ENCODE peak calls at places on chromosomes 6 and 20, in seven cellular contexts. E is cardiac fibroblast, K is A549, I is NCI-H345, P is sigmoid colon, X is MM.1S, F is endothelial cell. Z is an unnamed sample.

GRCh38 chr6:85261250-85261649 is 188.6 kb upstream of the NT5E start:
- DNase-seq in I (no peak), P (no peak), F (no peak), E (no peak), K (no peak), X (no peak), Z (no peak)

GRCh38 chr6:137764464-137764863 is 102.6 kb upstream of the TNFAIP3 start:
- DNase-seq in X (no peak), I (no peak), F (no peak), E (peak), K (no peak), P (no peak), Z (no peak)

GRCh38 chr6:83193747-83194582 is 808 bp downstream of the RWDD2A start:
- DNase-seq in P (peak), F (peak), K (peak), I (peak), X (peak), E (peak), Z (peak)

GRCh38 chr6:27188885-27189418 is 58.5 kb upstream of the PRSS16 start:
- DNase-seq in F (peak), P (peak), E (peak), K (peak), X (peak), I (peak), Z (peak)

GRCh38 chr20:46771195-46771588 is 61.7 kb downstream of the SLC2A10 start:
- DNase-seq in K (no peak), P (no peak), X (no peak), E (no peak), F (no peak), I (no peak), Z (no peak)

GRCh38 chr20:407953-408842 is at the start of gene RBCK1:
- DNase-seq in K (peak), X (peak), I (peak), F (peak), P (peak), E (peak), Z (peak)

GRCh38 chr6:8170245-8170644 is 67.9 kb upstream of the EEF1E1 start:
- DNase-seq in E (no peak), X (no peak), P (no peak), F (no peak), K (peak), I (no peak), Z (no peak)

GRCh38 chr6:46642928-46643751 is 9.5 kb downstream of the CYP39A1 start:
- DNase-seq in K (no peak), E (no peak), P (no peak), X (no peak), F (no peak), I (no peak), Z (no peak)

GRCh38 chr6:20833881-20834515 is 299.7 kb downstream of the CDKAL1 start:
- DNase-seq in F (no peak), I (no peak), P (no peak), K (no peak), X (no peak), E (no peak), Z (no peak)

GRCh38 chr6:106247293-106247692 is 78.3 kb downstream of the ATG5 start:
- DNase-seq in P (no peak), X (no peak), I (no peak), E (no peak), K (no peak), F (no peak), Z (no peak)

GRCh38 chr6:109002100-109002697 is 92.4 kb downstream of the SESN1 start:
- DNase-seq in E (peak), F (no peak), K (no peak), I (no peak), P (no peak), X (no peak), Z (no peak)

GRCh38 chr6:6811151-6812002 is 222.9 kb downstream of the LY86 start:
- DNase-seq in I (peak), K (peak), X (peak), F (peak), P (no peak), E (peak), Z (no peak)

GRCh38 chr6:91482498-91482897 is 895.6 kb upstream of the MAP3K7 start:
- DNase-seq in F (no peak), E (no peak), I (no peak), K (no peak), X (no peak), P (no peak), Z (no peak)

GRCh38 chr6:106444777-106445507 is 84.4 kb downstream of the CRYBG1 start:
- DNase-seq in I (peak), X (peak), K (peak), F (peak), P (no peak), E (peak), Z (peak)

GRCh38 chr6:158170656-158171081 is 2.5 kb downstream of the GTF2H5 start:
- DNase-seq in I (no peak), E (peak), F (no peak), X (no peak), K (no peak), P (no peak), Z (no peak)

GRCh38 chr6:134495893-134496253 is 178.0 kb upstream of the SGK1 start:
- DNase-seq in P (no peak), I (no peak), X (no peak), F (no peak), E (peak), K (no peak), Z (no peak)

GRCh38 chr20:24100370-24101011 is 111.9 kb upstream of the GGTLC1 start:
- DNase-seq in F (peak), P (no peak), K (peak), I (peak), E (peak), X (peak), Z (peak)

GRCh38 chr6:79158856-79159516 is 75.5 kb downstream of the HMGN3 start:
- DNase-seq in F (no peak), K (peak), X (no peak), I (no peak), E (no peak), P (no peak), Z (no peak)

GRCh38 chr20:10591956-10592521 is 81.8 kb downstream of the JAG1 start:
- DNase-seq in P (no peak), X (no peak), E (no peak), F (no peak), I (no peak), K (no peak), Z (no peak)

GRCh38 chr6:1502041-1502440 is 107.7 kb upstream of the FOXC1 start:
- DNase-seq in P (no peak), I (no peak), F (no peak), E (peak), K (no peak), X (no peak), Z (no peak)

GRCh38 chr6:148513145-148514071 is 170.8 kb downstream of the SASH1 start:
- DNase-seq in E (peak), P (no peak), K (no peak), F (no peak), X (no peak), I (no peak), Z (no peak)

GRCh38 chr6:64280569-64280968 is 645.0 kb downstream of the PHF3 start:
- DNase-seq in X (peak), F (no peak), K (peak), P (no peak), I (peak), E (peak), Z (peak)

GRCh38 chr6:71080793-71081192 is 123.9 kb upstream of the B3GAT2 start:
- DNase-seq in E (peak), I (no peak), X (no peak), P (no peak), F (no peak), K (no peak), Z (no peak)

GRCh38 chr20:34983995-34984735 is 28.5 kb downstream of the MYH7B start:
- DNase-seq in E (no peak), P (no peak), F (no peak), K (no peak), I (no peak), X (no peak), Z (no peak)

GRCh38 chr6:57313711-57314471 is 3.5 kb upstream of the PRIM2 start:
- DNase-seq in E (peak), P (peak), X (no peak), F (no peak), K (peak), I (no peak), Z (no peak)

GRCh38 chr6:37809144-37809543 is 10.4 kb upstream of the ZFAND3 start:
- DNase-seq in I (no peak), P (no peak), F (no peak), E (peak), X (no peak), K (no peak), Z (no peak)

GRCh38 chr6:113442040-113442439 is 415.1 kb upstream of the MARCKS start:
- DNase-seq in P (no peak), X (no peak), F (no peak), I (peak), K (no peak), E (no peak), Z (no peak)

GRCh38 chr6:148760568-148761531 is 14.0 kb downstream of the UST start:
- DNase-seq in X (no peak), I (no peak), F (no peak), P (peak), E (peak), K (no peak), Z (no peak)

GRCh38 chr6:44064089-44064947 is 62.9 kb downstream of the MRPL14 start:
- DNase-seq in F (no peak), K (peak), X (no peak), P (peak), E (peak), I (no peak), Z (no peak)